ENCODE peak calls at places on chromosomes 11 and 22, in nine cellular contexts. O, U, Y, Q, A, W, I, F and N are unnamed samples.

GRCh38 chr11:109858152-109858551 is 235.0 kb upstream of the ZC3H12C start:
- DNase-seq in U (no peak), O (no peak), Q (no peak), Y (no peak), A (no peak), F (no peak), W (no peak), I (no peak), N (no peak)

GRCh38 chr11:93737904-93738612 is 3.2 kb downstream of the TAF1D start:
- DNase-seq in Y (no peak), F (no peak), W (no peak), I (peak; percentile 84), U (no peak), A (peak; percentile 87), O (no peak), Q (no peak), N (no peak)

GRCh38 chr11:74019104-74019738 is 10.3 kb upstream of the UCP3 start:
- DNase-seq in F (no peak), O (no peak), I (no peak), U (peak; percentile 7), A (no peak), Y (no peak), Q (no peak), W (no peak), N (no peak)

GRCh38 chr11:16606784-16607674 is 131.4 kb upstream of the C11orf58 start:
- DNase-seq in A (no peak), F (no peak), Y (no peak), I (no peak), U (peak; percentile 24), W (peak; percentile 27), O (no peak), Q (no peak), N (no peak)

GRCh38 chr11:35725880-35726279 is 63.3 kb downstream of the TRIM44 start:
- DNase-seq in Q (peak; percentile 47), I (peak; percentile 81), F (no peak), O (no peak), U (peak; percentile 52), A (peak; percentile 72), Y (peak; percentile 66), W (peak; percentile 83), N (no peak)

GRCh38 chr22:31084811-31085492 is 3.8 kb downstream of the SMTN start:
- DNase-seq in A (no peak), Q (peak; percentile 95), O (peak; percentile 57), I (no peak), Y (peak; percentile 50), F (peak; percentile 91), U (peak; percentile 91), W (peak; percentile 84), N (peak; percentile 92)

GRCh38 chr11:128772814-128773213 is 78.9 kb downstream of the FLI1 start:
- DNase-seq in U (no peak), A (no peak), Q (peak; percentile 87), Y (no peak), W (no peak), I (no peak), O (no peak), F (peak; percentile 33), N (no peak)

GRCh38 chr11:97972731-97973130 is 1048.0 kb upstream of the CNTN5 start:
- DNase-seq in O (no peak), W (no peak), F (no peak), Q (no peak), U (no peak), Y (no peak), I (no peak), A (no peak), N (no peak)

GRCh38 chr11:118703563-118704106 is 24.2 kb upstream of the TREH start:
- DNase-seq in F (no peak), A (no peak), O (no peak), I (no peak), U (no peak), W (no peak), Y (no peak), Q (no peak), N (no peak)

GRCh38 chr11:75946531-75947530 is 131.8 kb downstream of the UVRAG start:
- DNase-seq in I (peak; percentile 23), Y (no peak), A (peak; percentile 76), O (peak; percentile 45), Q (no peak), F (no peak), W (peak; percentile 81), U (peak; percentile 78), N (no peak)

GRCh38 chr11:83011333-83012167 is 60.1 kb downstream of the RAB30 start:
- DNase-seq in F (no peak), U (no peak), Q (no peak), A (no peak), Y (no peak), O (no peak), I (no peak), W (no peak), N (no peak)

GRCh38 chr11:92866679-92867282 is 102.7 kb upstream of the MTNR1B start:
- DNase-seq in I (no peak), F (no peak), A (no peak), Y (no peak), Q (no peak), U (no peak), W (no peak), O (no peak), N (no peak)

GRCh38 chr11:44574620-44575287 is 9.3 kb downstream of the CD82 start:
- DNase-seq in O (no peak), A (peak; percentile 57), I (peak; percentile 97), Y (peak; percentile 84), U (peak; percentile 88), Q (no peak), F (no peak), W (peak; percentile 92), N (no peak)

GRCh38 chr11:44572431-44572830 is 7.0 kb downstream of the CD82 start:
- DNase-seq in Y (no peak), U (no peak), Q (no peak), F (no peak), O (no peak), I (no peak), W (no peak), A (no peak), N (no peak)

GRCh38 chr11:44572884-44573283 is 7.4 kb downstream of the CD82 start:
- DNase-seq in O (no peak), Q (no peak), A (no peak), F (no peak), U (no peak), I (no peak), Y (no peak), W (no peak), N (no peak)

GRCh38 chr11:44575288-44575672 is 9.8 kb downstream of the CD82 start:
- DNase-seq in Q (no peak), Y (no peak), F (no peak), U (no peak), O (no peak), A (no peak), W (no peak), I (peak; percentile 88), N (no peak)

GRCh38 chr11:44573333-44573732 is 7.9 kb downstream of the CD82 start:
- DNase-seq in Q (no peak), I (peak; percentile 61), U (no peak), A (no peak), O (no peak), Y (no peak), W (no peak), F (no peak), N (no peak)
- H3K4me3 ChIP-seq in Q (no peak overlapping the region), I (no peak overlapping the region), U (no peak overlapping the region), A (no peak overlapping the region), O (no peak overlapping the region), Y (no peak overlapping the region), W (no peak overlapping the region), F (no peak overlapping the region), N (no peak overlapping the region)

GRCh38 chr11:126782810-126783209 is 217.8 kb downstream of the KIRREL3 start:
- DNase-seq in F (no peak), O (no peak), Y (no peak), I (no peak), U (no peak), Q (no peak), W (no peak), A (no peak), N (no peak)
- TF ChIP-seq CTCF in F (no peak), O (no peak), Y (no peak), I (no peak), U (no peak), Q (no peak), W (no peak), A (no peak), N (no peak)

GRCh38 chr11:72244317-72245231 is 598 bp upstream of the PHOX2A start:
- DNase-seq in I (no peak), A (no peak), Y (no peak), O (no peak), F (no peak), Q (no peak), W (no peak), U (no peak), N (no peak)
- H3K4me3 ChIP-seq in I (no peak overlapping the region), A (no peak overlapping the region), Y (peak overlapping the region; percentile 25), O (no peak overlapping the region), F (no peak overlapping the region), Q (peak overlapping the region; percentile 22), W (no peak overlapping the region), U (no peak overlapping the region), N (no peak overlapping the region)

DNA sequence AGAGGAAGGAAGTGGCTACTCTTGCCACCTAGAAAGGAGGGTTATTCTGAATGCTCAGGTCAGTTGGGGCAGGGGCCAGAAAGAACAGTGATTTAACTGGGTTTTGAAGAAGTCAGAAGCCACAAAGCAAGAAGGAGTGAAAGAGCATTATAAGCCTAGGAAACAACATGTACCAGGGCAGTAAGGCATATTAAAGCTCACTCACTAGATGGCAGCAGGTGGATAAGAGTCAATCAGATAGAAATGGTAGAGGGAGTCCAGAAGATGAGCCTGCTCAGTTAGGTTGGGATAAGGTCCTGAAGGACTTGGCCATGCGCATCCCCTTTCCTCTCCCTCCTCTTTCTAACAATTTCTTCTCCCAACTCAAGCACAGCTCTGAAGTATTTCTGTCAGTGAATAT is 22.0 kb upstream of the PATE1 start:
- DNase-seq in F (no peak), Y (no peak), A (peak; percentile 51), I (peak; percentile 22), Q (no peak), W (peak; percentile 1), O (no peak), U (peak; percentile 57), N (no peak)
- TF ChIP-seq CTCF in F (no peak), Y (no peak), A (peak; percentile 58), I (peak; percentile 34), Q (no peak), W (no peak), O (no peak), U (peak; percentile 26), N (peak; percentile 30)

DNA sequence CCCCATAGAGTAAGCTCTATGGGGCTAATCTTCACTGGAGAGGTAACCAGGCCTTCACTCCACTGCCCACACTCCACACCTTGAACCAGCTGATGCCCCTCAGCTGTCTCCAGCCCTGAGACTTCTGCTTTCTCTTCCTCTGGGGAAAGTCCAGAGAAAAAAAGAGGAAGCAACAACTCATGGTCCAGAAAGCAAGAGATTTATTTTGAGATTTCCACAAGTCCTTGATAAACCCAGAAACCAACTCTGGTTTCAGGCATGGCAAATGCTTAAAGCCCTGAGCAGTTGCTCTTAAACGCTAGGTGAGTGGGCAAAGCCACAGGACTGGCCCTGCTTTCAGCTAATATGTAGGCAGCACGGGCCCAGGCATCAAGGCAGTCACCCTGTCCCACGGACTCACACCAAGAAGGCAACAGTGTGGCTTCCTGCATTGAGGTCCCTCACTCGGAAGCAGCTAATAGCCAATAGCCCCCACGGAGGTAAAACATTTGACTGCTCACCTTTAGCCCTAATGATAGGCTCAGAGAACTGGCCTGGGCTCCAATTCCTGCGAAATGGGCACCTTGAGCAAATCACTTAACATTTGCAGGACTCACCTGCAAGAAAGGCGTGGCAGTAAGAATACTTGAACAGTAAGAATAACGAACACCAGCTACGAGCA is 4.3 kb downstream of the CYB561A3 start:
- DNase-seq in F (no peak), Y (no peak), O (no peak), I (no peak), A (no peak), W (no peak), Q (peak; percentile 81), U (no peak), N (peak; percentile 74)
- H3K4me3 ChIP-seq in F (no peak overlapping the region), Y (no peak overlapping the region), O (no peak overlapping the region), I (no peak overlapping the region), A (no peak overlapping the region), W (no peak overlapping the region), Q (peak overlapping the region; percentile 2), U (no peak overlapping the region), N (peak overlapping the region; percentile 6)